ENCODE peak calls at places on chromosomes 11 and 22, in eight cellular contexts. V is HFFc6, K is AG04449, N is NCI-H524, H is choroid plexus epithelial cell, U is NCI-H774, I is activated T-helper 1 cell treated with Interleukin-2 at 50 U/mL for 16 hours, P is ELR. Z is an unnamed sample.

GRCh38 chr11:63952570-63952969 is 13.8 kb downstream of the NAA40 start:
- DNase-seq in K (no peak), N (no peak), H (no peak), P (no peak), I (no peak), U (no peak), V (no peak), Z (no peak)

GRCh38 chr11:132142554-132142953 is 772.1 kb downstream of the NTM start:
- DNase-seq in K (no peak), I (no peak), N (no peak), V (no peak), P (no peak), H (no peak), U (no peak), Z (no peak)

GRCh38 chr11:46437106-46437689 is 45.6 kb upstream of the CHRM4 start:
- DNase-seq in H (no peak), V (no peak), K (no peak), I (no peak), N (no peak), U (no peak), P (no peak), Z (no peak)

GRCh38 chr11:2270322-2271076 is at the start of gene ASCL2:
- DNase-seq in I (no peak), H (no peak), V (no peak), K (no peak), N (no peak), U (no peak), P (no peak), Z (no peak)

GRCh38 chr11:65429069-65429681 is 6.6 kb downstream of the NEAT1 start:
- DNase-seq in N (no peak), V (peak; percentile 72), H (peak; percentile 87), U (no peak), K (no peak), I (no peak), P (peak; percentile 66), Z (peak; percentile 69)

GRCh38 chr11:73306977-73307322 is 1.1 kb upstream of the ARHGEF17 start:
- DNase-seq in P (no peak), U (no peak), V (no peak), K (no peak), I (no peak), N (no peak), H (no peak), Z (no peak)

GRCh38 chr22:20636075-20636812 is 128.8 kb downstream of the MED15 start:
- DNase-seq in K (no peak), P (no peak), I (no peak), H (no peak), U (no peak), N (no peak), V (no peak), Z (no peak)

GRCh38 chr11:45650166-45651095 is 15.0 kb downstream of the CHST1 start:
- DNase-seq in H (no peak), K (no peak), N (no peak), U (no peak), V (no peak), I (no peak), P (no peak), Z (no peak)

GRCh38 chr22:50314455-50315288 is 7.2 kb upstream of the PLXNB2 start:
- DNase-seq in U (no peak), V (no peak), N (no peak), H (no peak), K (no peak), I (peak; percentile 57), P (no peak), Z (no peak)